ENCODE peak calls at places on chromosome 11, in four cellular contexts. O is COR-L47, D is germinal center, C is LHCN-M2. Y is an unnamed sample.

GRCh38 chr11:80727315-80727714 is 1286.5 kb upstream of the TENM4 start:
- DNase-seq in O (peak; percentile 5), D (no peak), C (no peak), Y (no peak)

GRCh38 chr11:108009497-108010360 is 1.0 kb downstream of the CUL5 start:
- DNase-seq in O (no peak), D (no peak), C (no peak), Y (no peak)

GRCh38 chr11:120648706-120649250 is 137.2 kb downstream of the GRIK4 start:
- DNase-seq in O (no peak), D (no peak), C (no peak), Y (no peak)

GRCh38 chr11:128400382-128401203 is 186.8 kb downstream of the ETS1 start:
- DNase-seq in O (no peak), D (no peak), C (no peak), Y (no peak)

GRCh38 chr11:131815631-131816030 is 445.2 kb downstream of the NTM start:
- DNase-seq in O (no peak), D (no peak), C (no peak), Y (no peak)

GRCh38 chr11:86372586-86372985 is 2.1 kb upstream of the CCDC81 start:
- DNase-seq in O (no peak), D (no peak), C (no peak), Y (no peak)

GRCh38 chr11:63855975-63856374 is 17.1 kb downstream of the MARK2 start:
- DNase-seq in O (no peak), D (no peak), C (no peak), Y (no peak)

GRCh38 chr11:122697636-122698167 is 42.2 kb downstream of the UBASH3B start:
- DNase-seq in O (no peak), D (peak; percentile 79), C (peak; percentile 59), Y (no peak)

GRCh38 chr11:43567396-43567975 is 113.1 kb upstream of the HSD17B12 start:
- DNase-seq in O (peak; percentile 26), D (peak; percentile 55), C (peak; percentile 41), Y (peak; percentile 65)

GRCh38 chr11:94786264-94787126 is 18.3 kb downstream of the AMOTL1 start:
- DNase-seq in O (no peak), D (peak; percentile 41), C (no peak), Y (peak; percentile 43)

GRCh38 chr11:71456831-71457230 is 3.8 kb downstream of the NADSYN1 start:
- DNase-seq in O (no peak), D (no peak), C (no peak), Y (no peak)

GRCh38 chr11:44627911-44628729 is 62.7 kb downstream of the CD82 start:
- DNase-seq in O (peak; percentile 89), D (no peak), C (peak; percentile 79), Y (no peak)